ENCODE peak calls at places on chromosome 4, in four cellular contexts. Y, X, Z and J are unnamed samples. For H3K4me1, the result is how much of the 10 kb centered on the place peaks cover.

GRCh38 chr4:15894923-15895411 is 43.6 kb downstream of the FGFBP1 start:
- DNase-seq in Y (no peak), X (no peak), Z (no peak), J (no peak)

GRCh38 chr4:92136434-92136833 is 167.3 kb upstream of the GRID2 start:
- DNase-seq in Y (no peak), X (no peak), Z (no peak), J (no peak)

GRCh38 chr4:169243808-169244207 is 26.9 kb downstream of the SH3RF1 start:
- DNase-seq in Y (no peak), X (no peak), Z (no peak), J (no peak)

GRCh38 chr4:1307951-1308735 is 18.5 kb downstream of the MAEA start:
- DNase-seq in Y (peak), X (no peak), Z (no peak), J (no peak)

GRCh38 chr4:101418055-101418454 is 70.7 kb upstream of the PPP3CA start:
- DNase-seq in Y (no peak), X (no peak), Z (no peak), J (no peak)

GRCh38 chr4:108060686-108061321 is 71.1 kb downstream of the HADH start:
- DNase-seq in Y (no peak), X (no peak), Z (no peak), J (no peak)

GRCh38 chr4:141134051-141134450 is 782 bp upstream of the RNF150 start:
- DNase-seq in Y (no peak), X (no peak), Z (no peak), J (no peak)

GRCh38 chr4:74045247-74045646 is 6.8 kb upstream of the CXCL3 start:
- DNase-seq in Y (no peak), X (no peak), Z (no peak), J (no peak)

GRCh38 chr4:17787315-17787714 is 5.9 kb upstream of the FAM184B start:
- DNase-seq in Y (no peak), X (no peak), Z (no peak), J (no peak)

GRCh38 chr4:1644906-1645657 is 39.0 kb downstream of the FAM53A start:
- DNase-seq in Y (peak), X (no peak), Z (peak), J (peak)

GRCh38 chr4:162499478-162499877 is 335.7 kb upstream of the FSTL5 start:
- DNase-seq in Y (no peak), X (no peak), Z (no peak), J (no peak)

GRCh38 chr4:10078481-10079233 is 37.9 kb downstream of the WDR1 start:
- DNase-seq in Y (no peak), X (no peak), Z (peak), J (no peak)

GRCh38 chr4:64359496-64359895 is 49.8 kb downstream of the TECRL start:
- DNase-seq in Y (no peak), X (no peak), Z (no peak), J (no peak)

GRCh38 chr4:151114986-151115385 is 15.6 kb downstream of the RPS3A start:
- DNase-seq in Y (no peak), X (no peak), Z (no peak), J (no peak)

GRCh38 chr4:54281060-54281781 is 52.1 kb downstream of the PDGFRA start:
- DNase-seq in Y (no peak), X (no peak), Z (peak), J (peak)

GRCh38 chr4:52010976-52011375 is 9.2 kb downstream of the LRRC66 start:
- DNase-seq in Y (no peak), X (no peak), Z (no peak), J (no peak)

GRCh38 chr4:42281324-42282020 is 115.8 kb upstream of the SHISA3 start:
- DNase-seq in Y (no peak), X (no peak), Z (no peak), J (no peak)

GRCh38 chr4:186680649-186681048 is 43.0 kb downstream of the FAT1 start:
- DNase-seq in Y (no peak), X (no peak), Z (no peak), J (no peak)

DNA sequence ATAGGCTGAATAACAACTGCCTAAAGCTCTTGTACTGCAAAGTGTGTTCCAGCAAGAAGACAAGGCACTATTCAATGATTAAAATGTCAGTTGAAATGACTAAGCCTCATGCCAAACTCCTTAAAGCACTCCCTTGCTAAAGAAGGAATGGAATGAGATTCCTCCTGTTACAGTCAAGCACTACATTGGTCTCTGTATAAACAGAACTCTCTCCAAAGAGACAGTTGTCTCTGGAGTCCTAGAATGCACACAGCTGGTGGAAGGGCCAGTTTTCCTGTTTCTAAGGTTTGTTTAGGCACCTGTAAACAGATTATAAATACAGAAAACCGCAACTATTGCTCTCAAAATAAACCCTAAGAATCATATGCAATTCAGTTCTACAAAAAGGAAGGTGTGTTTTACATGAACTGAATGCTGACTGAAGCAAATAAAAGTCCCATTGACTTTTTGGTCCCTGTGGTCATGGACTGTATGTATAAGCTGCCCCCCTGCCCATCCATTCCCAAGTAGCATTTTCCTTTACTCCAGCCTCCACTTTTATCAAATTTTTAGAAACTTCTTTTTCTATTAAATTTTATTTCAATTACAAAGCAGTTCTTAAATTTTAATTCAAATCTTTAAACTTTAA is 47.0 kb downstream of the FAT1 start:
- DNase-seq in Y (no peak), X (no peak), Z (no peak), J (no peak)
- TF ChIP-seq POLR2AphosphoS5 in Y (no peak), X (no peak), Z (peak), J (peak)

GRCh38 chr4:38673109-38673978 is 9.3 kb downstream of the KLF3 start:
- DNase-seq in Y (peak), X (peak), Z (peak), J (peak)
- H3K4me1 ChIP-seq in Y (half or more), X (half or more), Z (half or more), J (half or more)

DNA sequence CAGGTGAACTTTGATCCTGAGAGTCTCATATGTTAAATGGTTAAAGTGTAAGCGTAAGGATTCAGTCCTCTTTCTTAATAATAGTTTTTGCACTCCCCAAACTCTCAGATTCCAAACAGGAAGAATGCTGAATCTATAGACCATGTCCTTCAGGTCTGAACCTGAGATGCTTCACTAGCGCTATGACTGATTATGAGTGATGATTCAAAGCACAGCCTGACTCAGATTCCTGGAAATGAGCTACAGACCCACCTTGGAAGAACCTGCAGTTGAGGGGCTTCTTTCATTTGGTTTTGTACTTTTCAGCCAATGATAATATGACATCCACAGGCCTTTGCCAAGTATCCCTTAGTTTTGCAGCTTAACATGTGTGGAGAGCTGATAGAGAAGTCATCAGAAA is 1.4 kb downstream of the EDNRA start:
- DNase-seq in Y (no peak), X (no peak), Z (no peak), J (no peak)
- H3K27ac ChIP-seq in Y (peak), X (no peak), Z (peak), J (peak)

GRCh38 chr4:24511371-24512063 is 72.8 kb downstream of the DHX15 start:
- DNase-seq in Y (no peak), X (no peak), Z (no peak), J (no peak)
- TF ChIP-seq POLR2AphosphoS5 in Y (no peak), X (no peak), Z (no peak), J (no peak)

GRCh38 chr4:40196724-40197281 is at the start of gene RHOH:
- DNase-seq in Y (no peak), X (no peak), Z (peak), J (no peak)
- H3K4me1 ChIP-seq in Y (under half), X (under half), Z (under half), J (under half)

GRCh38 chr4:13706716-13707115 is 79.2 kb upstream of the BOD1L1 start:
- DNase-seq in Y (no peak), X (no peak), Z (no peak), J (no peak)
- H3K27ac ChIP-seq in Y (no peak), X (no peak), Z (no peak), J (no peak)

GRCh38 chr4:153205028-153205648 is 895 bp downstream of the TRIM2 start:
- DNase-seq in Y (peak), X (no peak), Z (peak), J (peak)

GRCh38 chr4:153206534-153206933 is 2.3 kb downstream of the TRIM2 start:
- DNase-seq in Y (no peak), X (no peak), Z (no peak), J (no peak)

GRCh38 chr4:153205757-153206156 is 1.5 kb downstream of the TRIM2 start:
- DNase-seq in Y (no peak), X (peak), Z (peak), J (no peak)

GRCh38 chr4:153207027-153207426 is 2.8 kb downstream of the TRIM2 start:
- DNase-seq in Y (peak), X (no peak), Z (no peak), J (no peak)

GRCh38 chr4:153204247-153205027 is at the start of gene TRIM2:
- DNase-seq in Y (no peak), X (peak), Z (peak), J (peak)
- TF ChIP-seq POLR2AphosphoS5 in Y (no peak), X (peak), Z (no peak), J (peak)

GRCh38 chr4:186934841-186935443 is 211.3 kb upstream of the FAT1 start:
- DNase-seq in Y (no peak), X (no peak), Z (no peak), J (no peak)
- H3K4me1 ChIP-seq in Y (under half), X (half or more), Z (under half), J (under half)